ENCODE peak calls at places on chromosomes 6 and 20, in six cellular contexts. T is ovary, R is KBM-7, S is amniotic stem cell, B is Ammon's horn, Y is small intestine. C is an unnamed sample.

GRCh38 chr20:45383131-45383530 is 5.0 kb upstream of the TP53TG5 start:
- DNase-seq in T (no peak), R (no peak), S (no peak), B (no peak), Y (no peak), C (no peak)

GRCh38 chr20:22700387-22700786 is 116.0 kb upstream of the FOXA2 start:
- DNase-seq in T (no peak), R (no peak), S (peak), B (peak), Y (no peak), C (no peak)

GRCh38 chr6:16316741-16317251 is 78.4 kb downstream of the GMPR start:
- DNase-seq in T (no peak), R (peak), S (no peak), B (no peak), Y (peak), C (no peak)

GRCh38 chr20:24943731-24944130 is 5.3 kb upstream of the CST7 start:
- DNase-seq in T (no peak), R (no peak), S (no peak), B (no peak), Y (no peak), C (no peak)

GRCh38 chr6:73713426-73714147 is 17.6 kb downstream of the CD109 start:
- DNase-seq in T (no peak), R (peak), S (no peak), B (no peak), Y (no peak), C (no peak)

GRCh38 chr20:38270869-38271608 is 10.5 kb upstream of the KIAA1755 start:
- DNase-seq in T (peak), R (no peak), S (peak), B (no peak), Y (peak), C (no peak)

GRCh38 chr6:42694586-42694985 is 27.8 kb downstream of the PRPH2 start:
- DNase-seq in T (no peak), R (no peak), S (peak), B (no peak), Y (no peak), C (no peak)

GRCh38 chr6:34523441-34524206 is 32.5 kb downstream of the SPDEF start:
- DNase-seq in T (no peak), R (no peak), S (no peak), B (no peak), Y (no peak), C (no peak)

GRCh38 chr20:577167-577791 is 32.8 kb downstream of the TCF15 start:
- DNase-seq in T (no peak), R (peak), S (no peak), B (no peak), Y (peak), C (no peak)

GRCh38 chr6:1910621-1911407 is 301.1 kb downstream of the FOXC1 start:
- DNase-seq in T (no peak), R (no peak), S (no peak), B (no peak), Y (no peak), C (no peak)

GRCh38 chr20:31831771-31832306 is 12.7 kb downstream of the MYLK2 start:
- DNase-seq in T (no peak), R (no peak), S (no peak), B (no peak), Y (no peak), C (no peak)

GRCh38 chr20:2405693-2406065 is 25.0 kb downstream of the TGM6 start:
- DNase-seq in T (no peak), R (no peak), S (no peak), B (no peak), Y (no peak), C (no peak)

GRCh38 chr6:113464959-113465358 is 392.2 kb upstream of the MARCKS start:
- DNase-seq in T (no peak), R (no peak), S (no peak), B (no peak), Y (no peak), C (no peak)

GRCh38 chr6:53347921-53348435 is 772 bp downstream of the ELOVL5 start:
- DNase-seq in T (peak), R (peak), S (peak), B (peak), Y (peak), C (peak)

GRCh38 chr6:92126983-92127382 is 1292.4 kb downstream of the EPHA7 start:
- DNase-seq in T (no peak), R (no peak), S (no peak), B (no peak), Y (no peak), C (no peak)

GRCh38 chr20:38843346-38843745 is 37.8 kb downstream of the PPP1R16B start:
- DNase-seq in T (no peak), R (no peak), S (no peak), B (no peak), Y (no peak), C (no peak)

GRCh38 chr6:38161754-38162492 is 342.4 kb downstream of the ZFAND3 start:
- DNase-seq in T (no peak), R (no peak), S (no peak), B (no peak), Y (no peak), C (no peak)

GRCh38 chr6:63816979-63817436 is 181.4 kb downstream of the PHF3 start:
- DNase-seq in T (no peak), R (peak), S (no peak), B (peak), Y (peak), C (no peak)

GRCh38 chr20:41386502-41387427 is 20.1 kb upstream of the EMILIN3 start:
- DNase-seq in T (peak), R (no peak), S (no peak), B (no peak), Y (no peak), C (no peak)

GRCh38 chr6:36595168-36595818 is 1.1 kb downstream of the SRSF3 start:
- DNase-seq in T (peak), R (peak), S (no peak), B (peak), Y (no peak), C (no peak)

GRCh38 chr20:6071162-6071695 is 17.4 kb upstream of the LRRN4 start:
- DNase-seq in T (no peak), R (no peak), S (no peak), B (no peak), Y (no peak), C (no peak)

GRCh38 chr6:70956451-70957283 is at the start of gene B3GAT2:
- DNase-seq in T (no peak), R (peak), S (no peak), B (peak), Y (no peak), C (peak)

GRCh38 chr6:36320475-36320874 is 16.2 kb downstream of the BNIP5 start:
- DNase-seq in T (no peak), R (no peak), S (no peak), B (no peak), Y (peak), C (no peak)

GRCh38 chr6:77688641-77689040 is 35.8 kb downstream of the MEI4 start:
- DNase-seq in T (no peak), R (no peak), S (no peak), B (no peak), Y (no peak), C (no peak)

GRCh38 chr6:24313477-24314141 is 44.2 kb downstream of the DCDC2 start:
- DNase-seq in T (no peak), R (no peak), S (no peak), B (no peak), Y (no peak), C (no peak)

GRCh38 chr20:4925842-4926530 is 75.3 kb downstream of the SLC23A2 start:
- DNase-seq in T (peak), R (no peak), S (no peak), B (peak), Y (peak), C (peak)

GRCh38 chr6:132819405-132820145 is 5.2 kb downstream of the RPS12 start:
- DNase-seq in T (no peak), R (peak), S (no peak), B (no peak), Y (no peak), C (no peak)

GRCh38 chr6:22145823-22146379 is 150.9 kb downstream of the PRL start:
- DNase-seq in T (no peak), R (no peak), S (peak), B (peak), Y (no peak), C (peak)

GRCh38 chr6:32047084-32047478 is 8.9 kb downstream of the CYP21A2 start:
- DNase-seq in T (peak), R (no peak), S (no peak), B (no peak), Y (no peak), C (no peak)

GRCh38 chr6:136326038-136326561 is 36.5 kb upstream of the BCLAF1 start:
- DNase-seq in T (no peak), R (no peak), S (no peak), B (peak), Y (no peak), C (no peak)

GRCh38 chr6:27295301-27296079 is 16.6 kb downstream of the POM121L2 start:
- DNase-seq in T (no peak), R (no peak), S (peak), B (no peak), Y (peak), C (no peak)

GRCh38 chr6:74357329-74357728 is 661.3 kb downstream of the CD109 start:
- DNase-seq in T (no peak), R (no peak), S (no peak), B (no peak), Y (no peak), C (no peak)

GRCh38 chr20:20368414-20369352 is 779 bp downstream of the INSM1 start:
- DNase-seq in T (no peak), R (peak), S (no peak), B (no peak), Y (no peak), C (no peak)

GRCh38 chr20:3406481-3407425 is 716 bp downstream of the DNAAF9 start:
- DNase-seq in T (no peak), R (peak), S (peak), B (peak), Y (peak), C (peak)

GRCh38 chr20:43448748-43449535 is 8.8 kb upstream of the SRSF6 start:
- DNase-seq in T (no peak), R (peak), S (no peak), B (peak), Y (peak), C (no peak)

GRCh38 chr6:159311618-159312017 is 142.4 kb downstream of the FNDC1 start:
- DNase-seq in T (no peak), R (no peak), S (no peak), B (no peak), Y (no peak), C (no peak)

GRCh38 chr20:60589624-60590023 is 631.4 kb downstream of the CDH26 start:
- DNase-seq in T (no peak), R (peak), S (no peak), B (no peak), Y (no peak), C (no peak)

GRCh38 chr20:40493551-40493950 is 195.5 kb downstream of the MAFB start:
- DNase-seq in T (no peak), R (no peak), S (no peak), B (no peak), Y (no peak), C (no peak)

GRCh38 chr6:17816921-17817611 is 110.3 kb upstream of the NUP153 start:
- DNase-seq in T (no peak), R (peak), S (no peak), B (no peak), Y (peak), C (no peak)